ENCODE peak calls at places on chromosomes 7 and 10, in five cellular contexts. E, U, V, M and Q are unnamed samples.

GRCh38 chr10:132538790-132539421 is 1.3 kb downstream of the INPP5A start:
- DNase-seq in V (no peak), M (no peak), E (peak), U (no peak), Q (no peak)

GRCh38 chr7:120055300-120055699 is 217.7 kb upstream of the KCND2 start:
- DNase-seq in U (no peak), V (no peak), M (no peak), E (no peak), Q (peak)

GRCh38 chr7:3005257-3005656 is 38.4 kb downstream of the CARD11 start:
- DNase-seq in U (no peak), V (no peak), M (no peak), E (no peak), Q (peak)

GRCh38 chr10:60781678-60782077 is 3.4 kb downstream of the CDK1 start:
- DNase-seq in V (no peak), U (no peak), E (no peak), M (no peak), Q (no peak)

GRCh38 chr7:139542308-139543151 is 19.0 kb downstream of the CLEC2L start:
- DNase-seq in M (no peak), U (no peak), V (no peak), E (no peak), Q (no peak)

GRCh38 chr10:101032637-101033201 is 1.7 kb downstream of the SFXN3 start:
- DNase-seq in M (no peak), U (no peak), V (no peak), E (peak), Q (peak)

GRCh38 chr10:15589109-15589508 is 130.6 kb downstream of the ITGA8 start:
- DNase-seq in E (no peak), M (no peak), V (no peak), U (no peak), Q (no peak)

GRCh38 chr10:89171996-89172395 is 35.1 kb downstream of the CH25H start:
- DNase-seq in U (no peak), E (no peak), M (no peak), V (no peak), Q (no peak)

GRCh38 chr10:14481752-14482151 is 151.0 kb upstream of the FRMD4A start:
- DNase-seq in M (no peak), E (no peak), V (no peak), U (no peak), Q (no peak)

GRCh38 chr10:118596426-118597124 is 1.1 kb upstream of the PRLHR start:
- DNase-seq in E (no peak), V (no peak), U (no peak), M (no peak), Q (no peak)

GRCh38 chr7:43758861-43759683 is 592 bp downstream of the BLVRA start:
- DNase-seq in V (peak), E (peak), U (peak), M (peak), Q (no peak)

GRCh38 chr10:126880926-126881325 is 24.3 kb upstream of the DOCK1 start:
- DNase-seq in M (no peak), E (no peak), U (no peak), V (no peak), Q (no peak)

GRCh38 chr7:103821105-103821504 is 168.4 kb downstream of the RELN start:
- DNase-seq in V (no peak), E (no peak), U (no peak), M (no peak), Q (no peak)

GRCh38 chr10:45420453-45421192 is 46.6 kb downstream of the ALOX5 start:
- DNase-seq in U (peak), E (peak), M (peak), V (no peak), Q (peak)

GRCh38 chr7:65960351-65961074 is 21.5 kb downstream of the GUSB start:
- DNase-seq in U (no peak), V (no peak), M (no peak), E (no peak), Q (no peak)

GRCh38 chr10:120945801-120946302 is 94.7 kb downstream of the WDR11 start:
- DNase-seq in V (no peak), U (no peak), E (no peak), M (no peak), Q (no peak)

GRCh38 chr7:90595801-90596683 is at the start of gene CDK14:
- DNase-seq in M (peak), U (peak), V (peak), E (peak), Q (no peak)

GRCh38 chr7:45020915-45021314 is 20.9 kb downstream of the CCM2 start:
- DNase-seq in V (no peak), E (no peak), M (no peak), U (no peak), Q (no peak)

GRCh38 chr7:158302274-158303070 is 285.2 kb downstream of the PTPRN2 start:
- DNase-seq in E (no peak), U (no peak), M (peak), V (no peak), Q (no peak)

GRCh38 chr7:1695800-1696454 is 25.9 kb downstream of the ELFN1 start:
- DNase-seq in M (no peak), E (no peak), V (no peak), U (no peak), Q (no peak)

GRCh38 chr7:20449146-20449648 is 118.5 kb downstream of the ITGB8 start:
- DNase-seq in U (no peak), V (no peak), M (no peak), E (no peak), Q (no peak)

GRCh38 chr10:103166527-103166926 is 26.5 kb downstream of the NT5C2 start:
- DNase-seq in U (no peak), E (no peak), M (no peak), V (no peak), Q (no peak)

GRCh38 chr7:139913006-139913405 is 83.9 kb downstream of the TBXAS1 start:
- DNase-seq in V (no peak), U (no peak), M (no peak), E (no peak), Q (no peak)

GRCh38 chr10:70193391-70193844 is 23.1 kb upstream of the SAR1A start:
- DNase-seq in M (no peak), V (no peak), U (no peak), E (no peak), Q (no peak)

GRCh38 chr7:101567231-101567630 is 61.9 kb downstream of the MYL10 start:
- DNase-seq in M (no peak), U (no peak), E (no peak), V (no peak), Q (no peak)

GRCh38 chr7:95859434-95859833 is 87.1 kb downstream of the DYNC1I1 start:
- DNase-seq in V (no peak), M (no peak), E (no peak), U (no peak), Q (peak)

GRCh38 chr10:13877154-13877909 is 290.6 kb downstream of the PRPF18 start:
- DNase-seq in V (no peak), M (no peak), E (no peak), U (no peak), Q (no peak)

GRCh38 chr7:155214328-155214986 is 83.2 kb upstream of the INSIG1 start:
- DNase-seq in M (no peak), U (no peak), E (no peak), V (no peak), Q (no peak)

GRCh38 chr7:49770838-49771237 is 2.6 kb upstream of the VWC2 start:
- DNase-seq in U (no peak), M (no peak), E (no peak), V (no peak), Q (no peak)

GRCh38 chr7:32586291-32587221 is 91.3 kb downstream of the AVL9 start:
- DNase-seq in M (no peak), V (no peak), U (no peak), E (peak), Q (no peak)

GRCh38 chr10:117133273-117134083 is 4.6 kb downstream of the VAX1 start:
- DNase-seq in E (no peak), M (peak), U (no peak), V (peak), Q (no peak)

GRCh38 chr10:63267414-63268138 is 134.4 kb downstream of the NRBF2 start:
- DNase-seq in V (no peak), U (peak), M (no peak), E (no peak), Q (no peak)

GRCh38 chr10:83539528-83540308 is 599.6 kb upstream of the GHITM start:
- DNase-seq in M (no peak), V (peak), U (peak), E (peak), Q (peak)

GRCh38 chr7:106484562-106484961 is 176.4 kb downstream of the CCDC71L start:
- DNase-seq in V (no peak), M (no peak), E (no peak), U (no peak), Q (peak)

GRCh38 chr7:64632029-64632428 is 33.9 kb upstream of the ZNF107 start:
- DNase-seq in V (no peak), M (no peak), E (no peak), U (no peak), Q (no peak)

GRCh38 chr7:64628192-64628591 is 37.7 kb upstream of the ZNF107 start:
- DNase-seq in E (no peak), U (no peak), M (no peak), V (no peak), Q (no peak)

GRCh38 chr7:64628721-64629120 is 37.2 kb upstream of the ZNF107 start:
- DNase-seq in U (no peak), V (no peak), E (no peak), M (no peak), Q (no peak)

GRCh38 chr7:64633401-64633800 is 32.5 kb upstream of the ZNF107 start:
- DNase-seq in M (no peak), V (no peak), E (no peak), U (no peak), Q (no peak)

GRCh38 chr7:64630496-64630895 is 35.4 kb upstream of the ZNF107 start:
- DNase-seq in E (no peak), V (no peak), M (no peak), U (no peak), Q (no peak)
- TF ChIP-seq CTCF in E (peak), V (no peak), M (peak), U (no peak), Q (peak)

DNA sequence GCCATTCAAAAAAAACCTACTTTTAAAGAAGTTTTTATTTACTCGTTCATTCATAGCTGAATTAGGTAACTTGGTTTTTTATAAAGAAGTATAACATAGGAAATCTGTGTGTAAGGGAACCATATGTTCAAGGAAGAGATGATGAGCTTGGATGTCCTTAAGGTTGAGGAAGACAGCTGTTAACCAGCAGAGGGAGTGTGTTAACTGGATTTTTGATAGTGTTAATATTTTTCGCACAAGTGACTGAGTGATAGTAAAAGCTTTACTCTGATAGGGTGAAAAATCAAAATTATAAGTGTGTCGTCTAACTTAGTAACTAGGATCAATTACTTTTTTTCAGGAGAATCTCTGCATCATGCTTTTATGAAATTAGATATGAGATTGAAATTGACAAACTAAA is 134.7 kb downstream of the ARL5B start:
- DNase-seq in M (no peak), U (no peak), V (no peak), E (no peak), Q (no peak)
- TF ChIP-seq CTCF in M (no peak), U (no peak), V (peak), E (no peak), Q (peak)

DNA sequence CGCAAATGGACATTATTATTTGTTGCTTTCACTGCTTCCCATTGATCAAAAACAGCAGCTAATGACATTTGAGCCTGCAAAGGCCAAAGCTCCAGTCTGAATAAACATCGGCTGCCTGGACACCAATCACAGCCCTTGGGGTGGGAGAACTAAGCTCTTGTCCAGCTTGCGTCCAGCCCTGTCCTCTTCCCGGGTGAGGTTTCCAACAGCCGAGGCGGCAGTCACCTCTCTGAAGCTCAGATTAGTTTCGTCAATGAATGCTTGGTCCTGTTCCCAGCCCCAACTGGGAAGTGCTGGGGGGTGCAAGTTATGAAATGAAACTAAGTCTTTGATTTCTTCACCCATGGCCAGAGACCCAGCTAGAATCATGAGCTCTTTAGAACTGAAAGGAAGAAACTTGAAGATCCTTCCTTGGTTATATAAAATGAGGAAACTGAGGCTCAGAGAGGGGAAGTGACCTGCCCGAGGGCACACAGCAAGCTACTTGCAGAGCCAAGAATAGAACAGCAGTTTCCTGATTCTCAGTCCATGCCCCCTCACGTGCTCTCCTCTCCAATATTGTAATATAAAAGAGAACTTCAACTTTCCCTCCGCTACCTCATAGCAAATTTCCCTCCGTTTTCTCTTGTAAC is 114.0 kb upstream of the TCF7L2 start:
- DNase-seq in E (no peak), V (no peak), U (no peak), M (no peak), Q (no peak)
- TF ChIP-seq CTCF in E (no peak), V (no peak), U (no peak), M (no peak), Q (no peak)

DNA sequence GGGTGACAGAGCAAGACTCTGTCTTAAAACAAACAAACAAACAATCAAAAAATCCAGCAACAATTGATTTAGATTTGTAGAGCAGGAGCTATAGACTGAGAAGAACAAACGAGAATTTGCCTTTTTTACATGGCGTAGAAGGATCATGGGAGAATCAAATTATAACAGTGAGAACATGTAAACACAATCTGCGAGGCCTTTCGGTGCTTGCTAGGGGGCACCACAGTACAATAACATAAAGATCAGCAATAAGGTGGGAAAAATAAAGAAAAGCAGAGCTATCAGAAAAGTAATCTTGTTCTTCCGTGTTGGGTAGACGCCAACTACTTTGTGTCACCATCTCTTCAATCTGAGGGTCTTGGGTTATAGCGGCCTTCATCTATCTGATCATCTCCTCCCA is 82.2 kb downstream of the NOD1 start:
- DNase-seq in E (no peak), U (no peak), V (no peak), M (no peak), Q (no peak)
- TF ChIP-seq CTCF in E (no peak), U (no peak), V (no peak), M (peak), Q (no peak)

DNA sequence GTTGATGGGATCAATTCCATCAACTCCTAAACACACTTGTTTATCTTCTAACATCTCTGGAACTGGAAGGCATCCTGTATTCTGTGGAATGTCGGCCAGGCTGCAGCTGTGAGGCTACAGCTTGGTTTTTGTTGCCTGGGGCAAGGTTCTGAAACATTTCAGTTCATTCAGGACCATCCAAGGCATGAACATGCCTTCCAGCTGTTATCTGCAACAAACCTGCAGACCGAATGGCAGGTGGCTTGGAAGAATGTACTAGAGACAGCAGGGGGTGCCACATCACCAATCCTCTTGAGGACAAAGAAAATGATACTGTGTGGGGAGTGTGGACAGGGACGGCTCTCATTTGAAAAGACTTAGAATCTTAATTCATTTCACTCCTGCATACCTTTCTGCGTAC is 12.4 kb downstream of the PAPOLB start:
- DNase-seq in M (peak), E (no peak), U (peak), V (no peak), Q (no peak)
- TF ChIP-seq CTCF in M (peak), E (no peak), U (peak), V (no peak), Q (peak)

GRCh38 chr10:3116508-3117100 is 49.3 kb downstream of the PFKP start:
- DNase-seq in V (no peak), M (no peak), E (no peak), U (no peak), Q (no peak)

GRCh38 chr10:3115685-3116084 is 48.3 kb downstream of the PFKP start:
- DNase-seq in E (no peak), M (no peak), V (no peak), U (no peak), Q (no peak)

GRCh38 chr10:3117486-3117885 is 50.1 kb downstream of the PFKP start:
- DNase-seq in M (no peak), E (no peak), V (no peak), U (no peak), Q (no peak)

GRCh38 chr10:3119796-3120459 is 52.6 kb downstream of the PFKP start:
- DNase-seq in U (peak), M (no peak), V (no peak), E (no peak), Q (no peak)

GRCh38 chr10:3118621-3119020 is 51.3 kb downstream of the PFKP start:
- DNase-seq in U (no peak), M (no peak), V (no peak), E (no peak), Q (no peak)
- TF ChIP-seq CTCF in U (no peak), M (no peak), V (no peak), E (no peak), Q (no peak)

DNA sequence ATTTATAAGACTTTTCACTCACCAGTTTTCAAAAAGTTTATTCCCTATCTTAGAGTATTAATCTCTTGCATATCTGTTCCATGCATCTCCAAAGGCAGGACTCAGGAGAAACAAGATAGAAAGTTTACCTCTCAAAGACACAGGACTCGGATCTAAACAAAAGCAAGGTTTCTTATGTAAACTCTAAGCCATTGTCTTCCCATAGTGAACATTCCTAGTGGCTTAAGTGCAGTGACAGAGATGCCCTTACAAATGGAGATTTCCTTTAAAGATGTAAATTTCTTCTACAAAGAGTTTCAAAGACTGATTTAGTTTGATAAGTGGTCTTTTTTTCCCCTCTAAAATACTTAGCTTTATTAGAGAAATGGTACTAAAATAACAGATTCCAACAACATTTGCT is 209.8 kb downstream of the ACTR3B start:
- DNase-seq in V (no peak), E (no peak), M (no peak), U (no peak), Q (no peak)
- TF ChIP-seq CTCF in V (no peak), E (no peak), M (no peak), U (no peak), Q (no peak)